ENCODE peak calls at places on chromosomes 13 and 19, in eight cellular contexts. One of them, this sample, is unnamed.

GRCh38 chr19:54096642-54097106 is 3.9 kb downstream of the OSCAR start:
- DNase-seq in skeletal muscle cell: no peak
- DNase-seq in colonic mucosa: no peak
- DNase-seq in choroid plexus epithelial cell: peak; percentile 58
- DNase-seq in foreskin fibroblast: peak; percentile 55
- DNase-seq in astrocyte: peak; percentile 42
- DNase-seq in esophagus squamous epithelium: no peak
- DNase-seq in PC-3: peak; percentile 25
- DNase-seq in this sample: peak; percentile 35

GRCh38 chr13:112963641-112964040 is 5.4 kb upstream of the MCF2L start:
- DNase-seq in skeletal muscle cell: no peak
- DNase-seq in colonic mucosa: no peak
- DNase-seq in choroid plexus epithelial cell: no peak
- DNase-seq in foreskin fibroblast: no peak
- DNase-seq in astrocyte: no peak
- DNase-seq in esophagus squamous epithelium: no peak
- DNase-seq in PC-3: no peak
- DNase-seq in this sample: no peak

GRCh38 chr13:48731957-48732569 is 78.3 kb downstream of the CYSLTR2 start:
- DNase-seq in skeletal muscle cell: no peak
- DNase-seq in colonic mucosa: peak; percentile 56
- DNase-seq in choroid plexus epithelial cell: peak; percentile 60
- DNase-seq in foreskin fibroblast: no peak
- DNase-seq in astrocyte: no peak
- DNase-seq in esophagus squamous epithelium: no peak
- DNase-seq in PC-3: peak; percentile 36
- DNase-seq in this sample: no peak

GRCh38 chr19:54803410-54803809 is at the start of gene KIR2DL4:
- DNase-seq in skeletal muscle cell: no peak
- DNase-seq in colonic mucosa: no peak
- DNase-seq in choroid plexus epithelial cell: no peak
- DNase-seq in foreskin fibroblast: no peak
- DNase-seq in astrocyte: no peak
- DNase-seq in esophagus squamous epithelium: no peak
- DNase-seq in PC-3: no peak
- DNase-seq in this sample: no peak

GRCh38 chr19:10252707-10253106 is 693 bp downstream of the MRPL4 start:
- DNase-seq in skeletal muscle cell: no peak
- DNase-seq in colonic mucosa: no peak
- DNase-seq in choroid plexus epithelial cell: no peak
- DNase-seq in foreskin fibroblast: no peak
- DNase-seq in astrocyte: no peak
- DNase-seq in esophagus squamous epithelium: no peak
- DNase-seq in PC-3: no peak
- DNase-seq in this sample: no peak

GRCh38 chr19:6577410-6578125 is 13.4 kb downstream of the CD70 start:
- DNase-seq in skeletal muscle cell: no peak
- DNase-seq in colonic mucosa: peak; percentile 52
- DNase-seq in choroid plexus epithelial cell: no peak
- DNase-seq in foreskin fibroblast: no peak
- DNase-seq in astrocyte: no peak
- DNase-seq in esophagus squamous epithelium: no peak
- DNase-seq in PC-3: no peak
- DNase-seq in this sample: peak; percentile 68

GRCh38 chr19:45130236-45130635 is 30.5 kb downstream of the NKPD1 start:
- DNase-seq in skeletal muscle cell: no peak
- DNase-seq in colonic mucosa: no peak
- DNase-seq in choroid plexus epithelial cell: no peak
- DNase-seq in foreskin fibroblast: no peak
- DNase-seq in astrocyte: no peak
- DNase-seq in esophagus squamous epithelium: no peak
- DNase-seq in PC-3: no peak
- DNase-seq in this sample: no peak

GRCh38 chr13:76720827-76721226 is 165.4 kb downstream of the KCTD12 start:
- DNase-seq in skeletal muscle cell: no peak
- DNase-seq in colonic mucosa: no peak
- DNase-seq in choroid plexus epithelial cell: no peak
- DNase-seq in foreskin fibroblast: no peak
- DNase-seq in astrocyte: no peak
- DNase-seq in esophagus squamous epithelium: no peak
- DNase-seq in PC-3: no peak
- DNase-seq in this sample: no peak

GRCh38 chr19:9413240-9413954 is 22.0 kb downstream of the ZNF266 start:
- DNase-seq in skeletal muscle cell: no peak
- DNase-seq in colonic mucosa: no peak
- DNase-seq in choroid plexus epithelial cell: peak; percentile 4
- DNase-seq in foreskin fibroblast: no peak
- DNase-seq in astrocyte: no peak
- DNase-seq in esophagus squamous epithelium: no peak
- DNase-seq in PC-3: no peak
- DNase-seq in this sample: no peak

GRCh38 chr19:29714371-29714952 is 599 bp downstream of the C19orf12 start:
- DNase-seq in skeletal muscle cell: no peak
- DNase-seq in colonic mucosa: no peak
- DNase-seq in choroid plexus epithelial cell: no peak
- DNase-seq in foreskin fibroblast: no peak
- DNase-seq in astrocyte: no peak
- DNase-seq in esophagus squamous epithelium: no peak
- DNase-seq in PC-3: no peak
- DNase-seq in this sample: peak; percentile 32

GRCh38 chr19:1154731-1155351 is 19.2 kb downstream of the SBNO2 start:
- DNase-seq in skeletal muscle cell: peak; percentile 53
- DNase-seq in colonic mucosa: peak; percentile 82
- DNase-seq in choroid plexus epithelial cell: peak; percentile 93
- DNase-seq in foreskin fibroblast: peak; percentile 88
- DNase-seq in astrocyte: peak; percentile 80
- DNase-seq in esophagus squamous epithelium: no peak
- DNase-seq in PC-3: no peak
- DNase-seq in this sample: no peak

GRCh38 chr13:98730441-98730840 is 22.0 kb downstream of the SLC15A1 start:
- DNase-seq in skeletal muscle cell: no peak
- DNase-seq in colonic mucosa: no peak
- DNase-seq in choroid plexus epithelial cell: no peak
- DNase-seq in foreskin fibroblast: no peak
- DNase-seq in astrocyte: no peak
- DNase-seq in esophagus squamous epithelium: no peak
- DNase-seq in PC-3: no peak
- DNase-seq in this sample: no peak
- H3K4me3 ChIP-seq in skeletal muscle cell: no peak overlapping the region
- H3K4me3 ChIP-seq in colonic mucosa: no peak overlapping the region
- H3K4me3 ChIP-seq in choroid plexus epithelial cell: no peak overlapping the region
- H3K4me3 ChIP-seq in foreskin fibroblast: no peak overlapping the region
- H3K4me3 ChIP-seq in astrocyte: no peak overlapping the region
- H3K4me3 ChIP-seq in esophagus squamous epithelium: no peak overlapping the region
- H3K4me3 ChIP-seq in PC-3: no peak overlapping the region
- H3K4me3 ChIP-seq in this sample: no peak overlapping the region

DNA sequence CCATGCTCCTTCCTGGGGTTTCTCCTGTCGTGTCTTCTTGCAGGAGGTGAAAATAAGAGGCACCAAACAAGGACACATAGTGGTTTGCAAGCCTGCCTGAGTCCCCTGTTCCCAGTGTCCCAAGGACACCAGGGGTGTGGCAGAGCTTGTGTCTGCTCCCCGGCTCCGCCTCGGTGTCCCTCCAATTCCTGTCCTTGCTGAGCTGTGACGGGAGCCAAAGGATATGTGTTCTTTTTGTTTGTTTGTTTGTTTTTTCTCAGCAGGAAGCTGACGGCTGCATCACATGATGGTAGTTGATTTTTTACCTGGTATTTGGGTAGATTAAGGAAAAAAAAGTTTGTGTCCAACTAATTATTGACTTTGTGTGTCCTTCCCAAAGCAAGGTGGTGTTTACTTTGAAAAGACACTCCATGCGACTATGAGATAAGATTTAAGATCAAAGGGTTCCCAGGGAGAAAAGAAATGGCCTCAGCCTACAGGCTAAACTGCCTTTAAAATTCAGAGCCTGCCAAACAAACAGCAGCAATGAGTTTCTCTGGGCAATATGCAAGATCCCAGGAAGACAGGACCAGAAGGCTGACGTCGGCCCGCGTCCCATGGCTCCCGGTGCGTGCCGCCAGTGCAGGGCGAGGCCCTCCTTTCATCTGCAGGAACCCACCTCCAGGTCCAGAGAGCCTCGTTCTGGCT is 50.8 kb upstream of the XPO4 start:
- DNase-seq in skeletal muscle cell: no peak
- DNase-seq in colonic mucosa: no peak
- DNase-seq in choroid plexus epithelial cell: no peak
- DNase-seq in foreskin fibroblast: no peak
- DNase-seq in astrocyte: no peak
- DNase-seq in esophagus squamous epithelium: no peak
- DNase-seq in PC-3: no peak
- DNase-seq in this sample: no peak
- H3K4me3 ChIP-seq in skeletal muscle cell: no peak overlapping the region
- H3K4me3 ChIP-seq in colonic mucosa: no peak overlapping the region
- H3K4me3 ChIP-seq in choroid plexus epithelial cell: no peak overlapping the region
- H3K4me3 ChIP-seq in foreskin fibroblast: no peak overlapping the region
- H3K4me3 ChIP-seq in astrocyte: no peak overlapping the region
- H3K4me3 ChIP-seq in esophagus squamous epithelium: no peak overlapping the region
- H3K4me3 ChIP-seq in PC-3: no peak overlapping the region
- H3K4me3 ChIP-seq in this sample: no peak overlapping the region

DNA sequence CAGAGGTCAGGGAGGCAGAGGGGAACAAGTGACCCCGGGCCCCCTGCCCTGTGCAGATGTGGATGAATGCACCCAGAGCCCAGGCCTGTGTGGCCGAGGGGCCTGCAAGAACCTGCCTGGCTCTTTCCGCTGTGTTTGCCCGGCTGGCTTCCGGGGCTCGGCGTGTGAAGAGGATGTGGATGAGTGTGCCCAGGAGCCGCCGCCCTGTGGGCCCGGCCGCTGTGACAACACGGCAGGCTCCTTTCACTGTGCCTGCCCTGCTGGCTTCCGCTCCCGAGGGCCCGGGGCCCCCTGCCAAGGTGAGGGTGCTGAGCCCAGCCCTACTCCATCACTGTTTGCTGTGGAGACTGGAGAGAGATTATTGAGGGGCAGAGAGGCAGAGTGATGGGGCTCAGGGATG is 9.9 kb downstream of the LTBP4 start:
- DNase-seq in skeletal muscle cell: no peak
- DNase-seq in colonic mucosa: peak; percentile 66
- DNase-seq in choroid plexus epithelial cell: no peak
- DNase-seq in foreskin fibroblast: no peak
- DNase-seq in astrocyte: no peak
- DNase-seq in esophagus squamous epithelium: no peak
- DNase-seq in PC-3: peak; percentile 54
- DNase-seq in this sample: no peak
- H3K4me3 ChIP-seq in skeletal muscle cell: no peak overlapping the region
- H3K4me3 ChIP-seq in colonic mucosa: no peak overlapping the region
- H3K4me3 ChIP-seq in choroid plexus epithelial cell: no peak overlapping the region
- H3K4me3 ChIP-seq in foreskin fibroblast: no peak overlapping the region
- H3K4me3 ChIP-seq in astrocyte: no peak overlapping the region
- H3K4me3 ChIP-seq in esophagus squamous epithelium: no peak overlapping the region
- H3K4me3 ChIP-seq in PC-3: no peak overlapping the region
- H3K4me3 ChIP-seq in this sample: no peak overlapping the region

DNA sequence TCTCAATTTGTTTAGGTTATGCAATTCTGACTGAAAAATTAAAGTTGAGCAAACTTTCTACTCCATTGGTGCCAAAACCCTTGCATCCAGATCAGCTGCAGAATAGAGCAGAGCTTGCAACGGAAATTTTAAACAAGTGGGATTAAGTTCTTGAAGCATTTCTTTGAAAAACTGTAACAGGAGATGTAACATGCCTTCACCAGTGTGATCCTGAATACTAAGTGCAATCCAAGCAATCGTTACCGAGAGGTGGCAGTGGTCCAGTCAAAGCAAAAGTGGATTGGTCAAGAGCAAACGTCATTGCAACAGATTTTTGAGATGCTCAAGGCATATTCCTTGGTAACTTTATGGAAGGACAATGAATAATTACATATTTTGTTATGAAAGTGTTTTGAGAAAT is 841.1 kb upstream of the SLITRK5 start:
- DNase-seq in skeletal muscle cell: no peak
- DNase-seq in colonic mucosa: no peak
- DNase-seq in choroid plexus epithelial cell: peak; percentile 60
- DNase-seq in foreskin fibroblast: no peak
- DNase-seq in astrocyte: no peak
- DNase-seq in esophagus squamous epithelium: no peak
- DNase-seq in PC-3: no peak
- DNase-seq in this sample: no peak
- H3K4me3 ChIP-seq in skeletal muscle cell: no peak overlapping the region
- H3K4me3 ChIP-seq in colonic mucosa: no peak overlapping the region
- H3K4me3 ChIP-seq in choroid plexus epithelial cell: no peak overlapping the region
- H3K4me3 ChIP-seq in foreskin fibroblast: no peak overlapping the region
- H3K4me3 ChIP-seq in astrocyte: no peak overlapping the region
- H3K4me3 ChIP-seq in esophagus squamous epithelium: no peak overlapping the region
- H3K4me3 ChIP-seq in PC-3: no peak overlapping the region
- H3K4me3 ChIP-seq in this sample: no peak overlapping the region

DNA sequence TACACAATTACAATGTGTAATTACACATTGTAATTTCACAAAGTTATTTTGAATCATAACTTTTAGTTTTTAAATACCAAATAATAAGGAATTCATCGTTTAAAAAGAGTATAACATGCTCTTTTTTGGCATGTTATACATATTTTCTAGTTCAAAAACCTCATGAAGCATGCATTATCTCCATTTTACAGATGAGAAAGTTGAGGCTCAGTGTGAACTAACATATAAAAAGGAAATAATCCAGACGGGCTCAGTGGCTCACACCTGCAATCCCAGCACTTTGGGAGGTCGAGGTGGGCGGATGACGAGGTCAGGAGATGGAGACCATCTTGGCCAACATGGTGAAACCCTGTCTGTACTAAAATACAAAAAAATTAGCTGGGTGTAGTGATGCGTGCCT is 107.9 kb downstream of the PCDH9 start:
- DNase-seq in skeletal muscle cell: no peak
- DNase-seq in colonic mucosa: no peak
- DNase-seq in choroid plexus epithelial cell: no peak
- DNase-seq in foreskin fibroblast: no peak
- DNase-seq in astrocyte: no peak
- DNase-seq in esophagus squamous epithelium: no peak
- DNase-seq in PC-3: no peak
- DNase-seq in this sample: no peak
- H3K4me3 ChIP-seq in skeletal muscle cell: no peak overlapping the region
- H3K4me3 ChIP-seq in colonic mucosa: no peak overlapping the region
- H3K4me3 ChIP-seq in choroid plexus epithelial cell: no peak overlapping the region
- H3K4me3 ChIP-seq in foreskin fibroblast: no peak overlapping the region
- H3K4me3 ChIP-seq in astrocyte: no peak overlapping the region
- H3K4me3 ChIP-seq in esophagus squamous epithelium: no peak overlapping the region
- H3K4me3 ChIP-seq in PC-3: no peak overlapping the region
- H3K4me3 ChIP-seq in this sample: no peak overlapping the region

DNA sequence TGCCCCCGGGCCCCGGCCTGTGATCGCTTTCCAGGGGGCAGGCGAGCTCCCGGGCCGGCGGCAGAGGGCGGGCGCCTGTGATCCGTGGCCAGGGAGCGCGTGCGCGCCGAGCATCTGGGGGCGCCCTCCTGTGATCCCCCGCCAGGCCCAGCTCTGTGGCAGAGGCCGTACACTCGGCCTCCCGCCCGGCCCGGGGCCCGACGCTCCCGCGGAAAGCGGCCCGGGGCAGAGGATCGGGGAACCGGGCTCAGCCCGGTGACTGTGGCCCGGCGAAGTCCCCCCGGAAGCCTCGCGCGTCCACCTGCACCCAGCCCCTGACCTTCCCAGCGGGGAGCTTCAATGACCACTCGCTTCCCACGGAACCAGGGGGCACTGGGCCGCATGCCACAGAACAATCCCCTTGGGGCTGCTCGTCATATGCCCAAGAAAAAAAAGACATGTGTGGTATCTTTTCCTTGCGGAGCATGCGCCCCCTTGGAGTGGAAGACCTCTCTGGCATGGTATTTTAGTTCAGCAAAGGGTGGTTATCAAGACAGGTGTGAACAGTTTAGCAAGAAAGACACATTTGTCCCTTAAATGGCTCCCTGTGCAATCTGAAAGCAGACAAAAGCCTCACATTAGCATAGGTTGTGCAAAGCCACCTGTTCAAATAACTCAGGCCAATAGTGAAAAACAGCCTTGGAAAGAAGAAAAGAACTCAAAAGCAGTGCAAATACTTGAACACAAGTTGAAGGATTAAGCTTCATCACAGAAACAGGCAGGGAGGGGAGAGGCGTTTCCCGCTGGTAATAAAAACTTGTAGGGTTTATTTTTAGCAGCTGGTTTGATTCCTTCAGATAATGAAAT is 290.8 kb upstream of the SOX21 start:
- DNase-seq in skeletal muscle cell: no peak
- DNase-seq in colonic mucosa: no peak
- DNase-seq in choroid plexus epithelial cell: peak; percentile 22
- DNase-seq in foreskin fibroblast: no peak
- DNase-seq in astrocyte: no peak
- DNase-seq in esophagus squamous epithelium: no peak
- DNase-seq in PC-3: no peak
- DNase-seq in this sample: no peak
- H3K4me3 ChIP-seq in skeletal muscle cell: peak overlapping the region; percentile 39
- H3K4me3 ChIP-seq in colonic mucosa: peak overlapping the region; percentile 17
- H3K4me3 ChIP-seq in choroid plexus epithelial cell: peak overlapping the region; percentile 50
- H3K4me3 ChIP-seq in foreskin fibroblast: no peak overlapping the region
- H3K4me3 ChIP-seq in astrocyte: peak overlapping the region; percentile 39
- H3K4me3 ChIP-seq in esophagus squamous epithelium: peak overlapping the region; percentile 20
- H3K4me3 ChIP-seq in PC-3: no peak overlapping the region
- H3K4me3 ChIP-seq in this sample: no peak overlapping the region

This sample was measured in Jurkat, Clone E6-1.